ENCODE peak calls at places on chromosomes 4 and X, in ten cellular contexts. S is dorsolateral prefrontal cortex, Y is WTC11, M is choroid plexus epithelial cell, E is left lung, O is cardiac fibroblast, U is ovary, K is stomach, V is H9, Z is GM13977. A is an unnamed sample.
A peak's percentile ranks its signal among the peaks of the same experiment; 100 is the strongest.

GRCh38 chr4:132565542-132565941 is 583.6 kb upstream of the PCDH10 start:
- DNase-seq in S (no peak), Y (no peak), M (no peak), E (no peak), O (no peak), U (no peak), K (no peak), V (no peak), Z (no peak), A (no peak)

GRCh38 chr4:19675172-19675811 is 576.4 kb upstream of the SLIT2 start:
- DNase-seq in S (no peak), Y (no peak), M (peak; percentile 79), E (no peak), O (peak; percentile 27), U (no peak), K (no peak), V (no peak), Z (no peak), A (no peak)

GRCh38 chr4:104677122-104677521 is 182.4 kb upstream of the CXXC4 start:
- DNase-seq in S (peak; percentile 4), Y (no peak), M (no peak), E (no peak), O (no peak), U (no peak), K (no peak), V (peak; percentile 25), Z (no peak), A (no peak)

GRCh38 chrX:20382518-20383291 is 116.0 kb upstream of the RPS6KA3 start:
- DNase-seq in S (no peak), Y (no peak), M (no peak), E (no peak), O (no peak), U (no peak), K (no peak), V (no peak), Z (peak; percentile 13), A (no peak)

GRCh38 chr4:176343286-176343685 is 23.5 kb downstream of the SPCS3 start:
- DNase-seq in S (no peak), Y (no peak), M (no peak), E (peak; percentile 43), O (no peak), U (no peak), K (no peak), V (no peak), Z (no peak), A (no peak)

GRCh38 chrX:35380808-35381700 is 417.1 kb upstream of the MAGEB16 start:
- DNase-seq in S (no peak), Y (no peak), M (peak; percentile 26), E (no peak), O (peak; percentile 5), U (no peak), K (no peak), V (no peak), Z (peak; percentile 19), A (no peak)

GRCh38 chr4:6732441-6733357 is 16.7 kb downstream of the BLOC1S4 start:
- DNase-seq in S (no peak), Y (no peak), M (peak; percentile 95), E (peak; percentile 89), O (peak; percentile 91), U (peak; percentile 73), K (peak; percentile 85), V (no peak), Z (no peak), A (peak; percentile 41)

GRCh38 chr4:26223160-26223559 is 97.7 kb upstream of the RBPJ start:
- DNase-seq in S (no peak), Y (no peak), M (no peak), E (no peak), O (peak; percentile 47), U (no peak), K (no peak), V (no peak), Z (no peak), A (no peak)

GRCh38 chr4:86359944-86360478 is at the start of gene MAPK10:
- DNase-seq in S (peak; percentile 91), Y (peak; percentile 62), M (peak; percentile 96), E (no peak), O (peak; percentile 95), U (peak; percentile 61), K (peak; percentile 38), V (peak; percentile 82), Z (peak; percentile 64), A (peak; percentile 31)

GRCh38 chrX:13078739-13079444 is 34.5 kb upstream of the FAM9C start:
- DNase-seq in S (no peak), Y (no peak), M (peak; percentile 94), E (no peak), O (peak; percentile 83), U (peak; percentile 52), K (peak; percentile 48), V (no peak), Z (no peak), A (no peak)

GRCh38 chr4:163111588-163111987 is 55.1 kb downstream of the NAF1 start:
- DNase-seq in S (no peak), Y (no peak), M (peak; percentile 43), E (no peak), O (peak; percentile 27), U (no peak), K (no peak), V (no peak), Z (no peak), A (no peak)

GRCh38 chr4:164768516-164768915 is 14.6 kb downstream of the SMIM31 start:
- DNase-seq in S (no peak), Y (no peak), M (peak; percentile 36), E (no peak), O (peak; percentile 16), U (no peak), K (no peak), V (no peak), Z (no peak), A (no peak)

GRCh38 chr4:7336732-7337131 is 98.0 kb downstream of the PSAPL1 start:
- DNase-seq in S (no peak), Y (no peak), M (no peak), E (peak; percentile 73), O (no peak), U (no peak), K (no peak), V (no peak), Z (no peak), A (no peak)

GRCh38 chr4:157270108-157270507 is 49.6 kb downstream of the GRIA2 start:
- DNase-seq in S (peak; percentile 46), Y (peak; percentile 12), M (no peak), E (no peak), O (no peak), U (no peak), K (no peak), V (no peak), Z (no peak), A (no peak)

GRCh38 chr4:647481-647880 is 22.1 kb downstream of the PDE6B start:
- DNase-seq in S (no peak), Y (no peak), M (no peak), E (peak; percentile 26), O (no peak), U (no peak), K (no peak), V (no peak), Z (no peak), A (no peak)
- TF ChIP-seq CTCF in S (no peak), Y (no peak), M (no peak), E (no peak), O (no peak), U (no peak), K (no peak), V (no peak), Z (no peak), A (no peak)

GRCh38 chrX:106035064-106035463 is 3.5 kb downstream of the SERPINA7 start:
- DNase-seq in S (no peak), Y (no peak), M (peak; percentile 30), E (no peak), O (no peak), U (no peak), K (no peak), V (no peak), Z (no peak), A (no peak)
- TF ChIP-seq CTCF in S (no peak), Y (peak; percentile 18), M (peak; percentile 59), E (no peak), O (no peak), U (no peak), K (no peak), V (peak; percentile 48), Z (peak; percentile 39), A (no peak)

GRCh38 chr4:47002593-47002992 is 9.2 kb upstream of the GABRA4 start:
- DNase-seq in S (no peak), Y (no peak), M (peak; percentile 72), E (no peak), O (peak; percentile 45), U (no peak), K (no peak), V (no peak), Z (no peak), A (no peak)
- TF ChIP-seq CTCF in S (no peak), Y (no peak), M (peak; percentile 75), E (no peak), O (peak; percentile 41), U (no peak), K (no peak), V (peak; percentile 46), Z (peak; percentile 32), A (no peak)

GRCh38 chr4:40552536-40552935 is 77.1 kb downstream of the RBM47 start:
- DNase-seq in S (no peak), Y (peak; percentile 20), M (no peak), E (no peak), O (no peak), U (no peak), K (no peak), V (peak; percentile 52), Z (no peak), A (no peak)
- TF ChIP-seq CTCF in S (no peak), Y (no peak), M (no peak), E (no peak), O (no peak), U (no peak), K (no peak), V (no peak), Z (no peak), A (no peak)

DNA sequence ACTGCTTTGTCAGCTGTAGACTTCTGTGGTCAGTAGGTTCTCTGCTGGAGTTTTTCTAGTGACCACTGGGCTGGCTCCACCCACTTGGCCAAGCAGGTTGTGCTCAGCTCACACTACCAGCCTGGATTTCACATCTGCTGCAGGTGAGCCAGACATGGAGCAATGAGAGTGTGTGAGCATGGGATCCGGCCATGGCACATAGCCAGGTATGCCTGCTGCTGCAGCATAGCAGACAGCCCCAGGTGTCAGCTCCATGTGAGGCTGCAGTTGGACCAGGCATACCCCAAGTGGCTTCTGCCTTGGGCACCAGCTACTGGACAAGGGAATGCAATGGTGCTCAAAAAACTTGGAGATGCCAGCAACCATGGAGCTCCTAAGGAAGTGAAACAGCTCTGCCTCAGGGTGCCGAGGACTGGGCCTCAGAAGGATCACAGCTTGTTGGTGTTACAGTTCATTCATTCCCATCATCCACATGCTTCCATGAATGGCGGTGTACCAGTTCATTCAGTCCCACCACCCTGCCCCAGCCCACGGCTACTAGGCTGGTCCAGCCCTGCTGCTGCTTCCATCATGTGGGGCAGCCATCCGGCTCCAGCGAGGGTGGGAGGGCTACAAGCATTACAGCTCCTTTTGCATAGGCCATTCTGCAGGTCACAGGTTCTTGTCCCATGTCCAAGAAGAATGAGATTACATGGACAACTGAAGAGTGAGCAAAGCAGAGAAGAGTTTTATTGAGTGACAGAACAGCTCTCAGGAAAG is 389.1 kb upstream of the PCDH7 start:
- DNase-seq in S (no peak), Y (no peak), M (no peak), E (peak; percentile 69), O (no peak), U (no peak), K (no peak), V (peak; percentile 26), Z (no peak), A (no peak)
- TF ChIP-seq CTCF in S (no peak), Y (no peak), M (no peak), E (no peak), O (no peak), U (no peak), K (no peak), V (no peak), Z (no peak), A (no peak)